ENCODE peak calls at places on chromosome X, in nine cellular contexts. D is heart right ventricle, T is tibial artery, Y is testis, X is left ventricle myocardium inferior, G is prostate gland, A is iPS DF 6.9, S is cardiac muscle cell, B is psoas muscle. E is an unnamed sample. For H3K36me3 and H3K4me1, the result is how much of the 10 kb centered on the place peaks cover.

GRCh38 chrX:120015145-120016067 is 62.1 kb downstream of the RHOXF2B start:
- DNase-seq in G (no peak), D (no peak), S (peak), T (no peak), A (no peak), X (no peak), Y (no peak), B (no peak), E (peak)

GRCh38 chrX:41600266-41600665 is 88.5 kb upstream of the GPR34 start:
- DNase-seq in S (peak), D (no peak), X (no peak), Y (no peak), T (no peak), B (no peak), G (no peak), A (no peak), E (no peak)

GRCh38 chrX:13287816-13288215 is 32.0 kb downstream of the ATXN3L start:
- DNase-seq in X (no peak), G (no peak), T (no peak), A (no peak), S (peak), B (no peak), Y (no peak), D (no peak), E (no peak)

GRCh38 chrX:8738588-8739189 is 6.8 kb upstream of the ANOS1 start:
- DNase-seq in D (no peak), X (no peak), S (peak), T (peak), G (peak), Y (peak), B (peak), A (no peak), E (peak)

GRCh38 chrX:19825271-19825670 is 62.1 kb downstream of the SH3KBP1 start:
- DNase-seq in S (no peak), Y (no peak), B (no peak), A (no peak), D (no peak), X (no peak), T (no peak), G (no peak), E (no peak)

GRCh38 chrX:30504309-30504708 is 73.3 kb downstream of the TASL start:
- DNase-seq in T (no peak), X (no peak), B (no peak), S (peak), D (no peak), Y (no peak), G (no peak), A (no peak), E (no peak)

GRCh38 chrX:124401696-124402095 is 55.3 kb downstream of the SH2D1A start:
- DNase-seq in Y (no peak), A (no peak), T (no peak), D (no peak), S (no peak), X (no peak), B (no peak), G (no peak), E (no peak)

GRCh38 chrX:16993791-16994318 is 47.4 kb downstream of the REPS2 start:
- DNase-seq in S (no peak), T (no peak), B (no peak), X (no peak), Y (no peak), A (no peak), D (no peak), G (no peak), E (no peak)

GRCh38 chrX:13898603-13899002 is 81.7 kb upstream of the GPM6B start:
- DNase-seq in B (no peak), T (no peak), A (no peak), X (no peak), G (no peak), Y (no peak), D (no peak), S (no peak), E (no peak)

GRCh38 chrX:146006637-146007036 is 189.0 kb downstream of the SLITRK2 start:
- DNase-seq in Y (no peak), G (no peak), B (no peak), T (no peak), X (no peak), S (no peak), D (no peak), A (no peak), E (no peak)

GRCh38 chrX:117510453-117510852 is 606.2 kb downstream of the KLHL13 start:
- DNase-seq in D (no peak), S (no peak), Y (peak), X (no peak), A (no peak), G (no peak), T (no peak), B (no peak), E (no peak)

GRCh38 chrX:136880003-136880451 is 498 bp downstream of the RBMX start:
- DNase-seq in A (no peak), S (peak), D (peak), B (peak), X (peak), T (no peak), Y (peak), G (peak), E (peak)

GRCh38 chrX:36266155-36266554 is 346.6 kb downstream of the CFAP47 start:
- DNase-seq in G (no peak), B (no peak), T (no peak), D (no peak), A (no peak), Y (no peak), X (no peak), S (no peak), E (no peak)

GRCh38 chrX:77087529-77088169 is 359.5 kb upstream of the FGF16 start:
- DNase-seq in B (peak), Y (no peak), D (peak), G (no peak), A (no peak), S (peak), T (peak), X (no peak), E (peak)

GRCh38 chrX:107827137-107827831 is 1.6 kb downstream of the MID2 start:
- DNase-seq in Y (no peak), T (no peak), G (no peak), B (no peak), S (peak), A (no peak), X (no peak), D (no peak), E (no peak)

GRCh38 chrX:17860811-17861495 is at the start of gene RAI2:
- DNase-seq in A (no peak), D (peak), X (peak), T (peak), Y (peak), B (peak), G (peak), S (no peak), E (peak)

GRCh38 chrX:85024044-85024443 is 20.4 kb downstream of the APOOL start:
- DNase-seq in T (no peak), Y (no peak), D (no peak), X (no peak), B (no peak), S (peak), A (no peak), G (no peak), E (no peak)

GRCh38 chrX:46251755-46252154 is 293.5 kb downstream of the ZNF674 start:
- DNase-seq in X (no peak), T (no peak), A (no peak), S (peak), D (no peak), G (no peak), Y (no peak), B (no peak), E (no peak)

GRCh38 chrX:66731398-66731797 is 92.5 kb upstream of the EDA2R start:
- DNase-seq in G (no peak), X (no peak), B (no peak), A (peak), D (no peak), S (peak), Y (no peak), T (no peak), E (no peak)
- H3K36me3 ChIP-seq in G (under half), X (under half), B (under half), A (under half), D (under half), S (under half), Y (under half), T (under half), E (under half)

DNA sequence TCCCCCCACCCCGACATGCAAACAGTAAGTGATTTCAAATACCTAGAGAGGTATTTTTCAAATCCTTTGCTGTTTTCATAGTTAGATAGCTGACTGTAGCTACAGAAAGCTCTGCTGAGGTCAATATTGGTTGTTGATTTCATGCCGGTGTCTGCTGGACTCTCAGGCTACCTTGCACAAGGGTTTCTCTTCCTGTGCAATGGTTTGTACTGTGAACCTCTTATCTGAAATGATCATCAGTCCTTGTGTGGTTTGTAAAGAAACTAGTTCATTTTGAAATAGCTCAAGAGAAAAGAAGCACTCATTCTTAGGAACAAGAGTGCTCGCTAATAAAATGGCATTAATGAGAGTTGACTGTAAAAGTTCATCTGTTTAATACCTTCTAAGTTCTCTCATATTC is 2.1 kb downstream of the MTM1 start:
- DNase-seq in T (no peak), A (no peak), B (no peak), X (no peak), G (no peak), S (peak), Y (no peak), D (no peak), E (no peak)
- H3K4me3 ChIP-seq in T (no peak), A (no peak), B (no peak), X (no peak), G (no peak), S (no peak), Y (no peak), D (peak), E (no peak)

GRCh38 chrX:71100581-71101505 is 5.2 kb downstream of the FOXO4 start:
- DNase-seq in A (no peak), D (no peak), S (no peak), Y (no peak), G (no peak), T (no peak), B (no peak), X (no peak), E (no peak)
- H3K4me1 ChIP-seq in A (under half), D (under half), S (under half), Y (under half), G (under half), T (under half), B (under half), X (under half), E (under half)

GRCh38 chrX:154369453-154370299 is 4.8 kb downstream of the FLNA start:
- DNase-seq in S (peak), T (peak), Y (peak), B (peak), D (peak), X (peak), A (no peak), G (peak), E (peak)

GRCh38 chrX:154368630-154369452 is 5.6 kb downstream of the FLNA start:
- DNase-seq in D (peak), G (peak), S (peak), X (peak), B (peak), T (peak), A (no peak), Y (peak), E (peak)

GRCh38 chrX:154365997-154366665 is 8.3 kb downstream of the FLNA start:
- DNase-seq in D (no peak), X (no peak), S (no peak), G (no peak), Y (no peak), T (no peak), A (no peak), B (no peak), E (no peak)

GRCh38 chrX:154366666-154367055 is 7.8 kb downstream of the FLNA start:
- DNase-seq in X (peak), A (no peak), Y (no peak), S (no peak), B (no peak), G (peak), T (no peak), D (peak), E (no peak)

GRCh38 chrX:154367474-154368308 is 6.7 kb downstream of the FLNA start:
- DNase-seq in S (no peak), D (no peak), B (no peak), Y (no peak), X (no peak), A (no peak), T (no peak), G (no peak), E (no peak)
- H3K36me3 ChIP-seq in S (under half), D (under half), B (under half), Y (under half), X (half or more), A (half or more), T (half or more), G (under half), E (under half)

E was measured in lung.